ENCODE peak calls at places on chromosomes 1 and 21, in eight cellular contexts. E, K, W, V, F, O, T and X are unnamed samples.

GRCh38 chr1:82944192-82944591 is 1054.7 kb downstream of the TTLL7 start:
- DNase-seq in O (no peak), K (no peak), W (no peak), T (no peak), V (no peak), E (no peak), F (no peak), X (no peak)

GRCh38 chr1:178224358-178224757 is 130.5 kb downstream of the RASAL2 start:
- DNase-seq in O (no peak), E (no peak), F (no peak), W (no peak), V (no peak), K (no peak), T (no peak), X (no peak)

GRCh38 chr1:1136547-1137230 is 20.8 kb upstream of the C1orf159 start:
- DNase-seq in E (no peak), W (no peak), V (peak), K (no peak), T (no peak), F (no peak), O (no peak), X (no peak)

GRCh38 chr1:78918157-78918556 is 88.4 kb downstream of the ADGRL4 start:
- DNase-seq in W (no peak), V (no peak), E (no peak), T (peak), F (no peak), O (no peak), K (no peak), X (no peak)

GRCh38 chr1:183495420-183495819 is 23.1 kb downstream of the SMG7 start:
- DNase-seq in W (no peak), K (no peak), V (no peak), T (no peak), O (no peak), F (no peak), E (no peak), X (no peak)

GRCh38 chr1:36248250-36248894 is 24.1 kb downstream of the THRAP3 start:
- DNase-seq in K (no peak), W (no peak), V (no peak), O (no peak), F (no peak), T (peak), E (no peak), X (peak)

GRCh38 chr1:204591473-204592090 is 75.4 kb downstream of the MDM4 start:
- DNase-seq in O (no peak), F (no peak), W (no peak), T (peak), K (no peak), V (no peak), E (no peak), X (no peak)

GRCh38 chr1:163162281-163162937 is 40.3 kb downstream of the RGS5 start:
- DNase-seq in E (no peak), W (no peak), K (no peak), T (peak), V (no peak), O (no peak), F (no peak), X (no peak)

GRCh38 chr1:237300642-237301041 is 258.7 kb downstream of the RYR2 start:
- DNase-seq in F (no peak), O (no peak), W (no peak), T (no peak), K (no peak), E (no peak), V (no peak), X (no peak)

GRCh38 chr1:93344886-93345632 is 648 bp upstream of the DR1 start:
- DNase-seq in T (no peak), F (no peak), K (no peak), E (no peak), V (no peak), O (no peak), W (no peak), X (no peak)

GRCh38 chr21:36751383-36751782 is 52.5 kb downstream of the SIM2 start:
- DNase-seq in O (no peak), V (no peak), W (no peak), E (peak), T (no peak), F (no peak), K (no peak), X (no peak)